ENCODE peak calls at places on chromosomes 11 and 22, in nine cellular contexts. W is nephron progenitor cell; U is psoas muscle; Z is OCI-LY7; T is mucosa of descending colon; D is CD8-positive, alpha-beta T cell; Q is foreskin fibroblast; O is fibroblast of pulmonary artery; L is HCT116. X is an unnamed sample.

GRCh38 chr22:23376256-23376655 is 195.9 kb downstream of the BCR start:
- DNase-seq in L (peak), Z (peak), O (peak), D (no peak), W (no peak), Q (no peak), T (peak), U (no peak), X (no peak)

GRCh38 chr11:25484225-25484624 is 847.7 kb upstream of the ANO3 start:
- DNase-seq in Q (no peak), O (no peak), U (no peak), D (no peak), W (no peak), T (no peak), Z (no peak), L (no peak), X (no peak)

GRCh38 chr11:72576661-72577060 is 97.6 kb downstream of the PDE2A start:
- DNase-seq in T (no peak), W (no peak), Q (no peak), Z (no peak), U (no peak), L (no peak), O (no peak), D (no peak), X (no peak)

GRCh38 chr11:1151366-1152315 is 6.1 kb upstream of the MUC5AC start:
- DNase-seq in Q (no peak), Z (no peak), D (no peak), T (peak), L (no peak), U (peak), O (no peak), W (no peak), X (peak)

GRCh38 chr11:120391297-120391696 is 55.1 kb downstream of the ARHGEF12 start:
- DNase-seq in O (no peak), D (no peak), U (no peak), Z (no peak), T (no peak), L (no peak), Q (no peak), W (no peak), X (no peak)

GRCh38 chr11:86726118-86726748 is 53.8 kb upstream of the ME3 start:
- DNase-seq in W (no peak), L (peak), O (no peak), D (no peak), Z (no peak), Q (peak), T (no peak), U (no peak), X (no peak)

GRCh38 chr11:95567685-95568084 is 221.9 kb downstream of the FAM76B start:
- DNase-seq in L (no peak), U (no peak), O (peak), Z (no peak), Q (peak), W (no peak), D (no peak), T (no peak), X (no peak)

GRCh38 chr11:120835601-120836228 is 188.2 kb upstream of the TBCEL start:
- DNase-seq in Z (no peak), W (no peak), Q (no peak), O (no peak), D (no peak), T (no peak), L (no peak), U (no peak), X (no peak)

GRCh38 chr11:19389787-19390303 is 149.1 kb upstream of the E2F8 start:
- DNase-seq in W (no peak), Z (no peak), O (peak), D (no peak), L (no peak), T (no peak), Q (peak), U (peak), X (no peak)

GRCh38 chr11:46309669-46310288 is 32.3 kb downstream of the CREB3L1 start:
- DNase-seq in T (no peak), O (no peak), L (peak), Z (peak), D (no peak), Q (no peak), W (no peak), U (no peak), X (no peak)

GRCh38 chr11:65445101-65445603 is 22.6 kb downstream of the NEAT1 start:
- DNase-seq in O (peak), W (no peak), U (no peak), Q (no peak), T (no peak), Z (no peak), D (no peak), L (no peak), X (no peak)

GRCh38 chr22:23414727-23415489 is 165.2 kb downstream of the IGLL1 start:
- DNase-seq in T (no peak), W (no peak), U (no peak), Z (no peak), O (no peak), Q (no peak), L (no peak), D (no peak), X (no peak)

GRCh38 chr11:63510360-63511130 is 4.7 kb downstream of the LGALS12 start:
- DNase-seq in Z (no peak), L (no peak), W (no peak), U (peak), T (no peak), D (no peak), Q (no peak), O (peak), X (peak)

GRCh38 chr22:30041475-30041874 is 38.8 kb upstream of the HORMAD2 start:
- DNase-seq in W (no peak), D (no peak), Z (no peak), T (no peak), Q (no peak), U (no peak), L (no peak), O (no peak), X (no peak)

GRCh38 chr11:38791346-38791961 is 2193.4 kb upstream of the RAG2 start:
- DNase-seq in O (peak), D (no peak), Q (peak), L (peak), W (peak), Z (peak), T (no peak), U (no peak), X (no peak)

GRCh38 chr11:69129647-69130046 is 26.1 kb upstream of the SMIM38 start:
- DNase-seq in Z (no peak), W (no peak), Q (no peak), O (no peak), T (no peak), D (no peak), U (no peak), L (no peak), X (no peak)

DNA sequence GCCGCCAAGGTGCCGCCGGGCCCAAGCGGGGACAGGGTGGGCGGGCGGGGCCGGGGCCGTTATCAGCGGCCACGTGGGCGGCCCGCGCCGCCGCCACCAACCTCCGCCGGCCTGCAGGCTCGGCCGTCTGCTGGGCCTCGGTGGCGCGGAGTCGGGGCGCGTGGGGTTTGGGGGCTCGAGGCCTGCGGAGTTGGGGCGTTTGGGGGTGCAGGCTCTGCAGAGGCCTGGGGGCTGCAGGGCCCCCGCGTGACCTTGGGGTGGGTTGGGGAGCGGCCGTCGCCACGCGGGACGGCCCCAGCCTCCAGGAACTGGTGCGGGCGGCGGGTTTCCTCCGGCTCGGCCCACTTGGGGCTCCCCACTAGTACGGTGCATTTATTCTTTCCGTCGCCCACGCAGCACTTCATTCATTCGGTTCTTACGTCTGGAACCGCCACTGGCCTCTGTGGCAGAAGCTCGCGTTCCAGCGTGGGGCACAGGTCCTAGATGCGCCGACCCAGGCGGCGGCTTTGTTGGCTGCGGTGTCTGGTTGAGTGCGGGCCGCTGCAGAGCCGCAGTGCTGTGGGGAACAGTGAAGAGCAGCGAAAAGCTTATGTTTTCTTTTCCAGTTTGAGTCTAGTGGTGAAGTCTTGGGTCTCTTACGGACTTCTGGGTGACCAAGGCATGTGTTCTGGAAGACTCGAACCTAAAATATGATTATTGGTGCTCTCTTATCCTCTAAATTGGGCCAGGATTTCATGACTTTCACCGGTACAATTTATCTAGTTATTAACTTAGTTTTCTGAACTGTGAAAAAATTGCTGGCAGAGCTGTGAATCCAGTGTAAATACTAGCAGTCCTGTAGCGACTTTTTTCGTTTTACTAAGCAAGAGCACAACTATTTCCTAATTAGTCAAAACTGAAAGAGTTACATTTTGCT is 888 bp upstream of the TRMT2A start:
- DNase-seq in T (peak), U (peak), Z (peak), W (peak), O (peak), D (no peak), L (no peak), Q (no peak), X (peak)
- TF ChIP-seq CTCF in T (no peak), U (no peak), Z (no peak), W (no peak), O (no peak), D (no peak), L (no peak), Q (no peak), X (no peak)

GRCh38 chr11:93194673-93195291 is 3.0 kb downstream of the SLC36A4 start:
- DNase-seq in Z (no peak), W (no peak), T (no peak), O (no peak), L (no peak), Q (no peak), U (no peak), D (no peak), X (no peak)

GRCh38 chr11:93197383-93198220 is at the start of gene SLC36A4:
- DNase-seq in D (peak), Q (peak), T (peak), O (peak), W (peak), L (peak), U (peak), Z (peak), X (peak)

GRCh38 chr11:93199616-93200015 is 1.8 kb upstream of the SLC36A4 start:
- DNase-seq in L (no peak), U (no peak), O (no peak), Q (no peak), T (no peak), D (no peak), W (no peak), Z (no peak), X (no peak)

GRCh38 chr11:93198221-93198650 is 445 bp upstream of the SLC36A4 start:
- DNase-seq in W (no peak), T (no peak), L (no peak), D (no peak), O (peak), Q (peak), U (no peak), Z (no peak), X (no peak)

DNA sequence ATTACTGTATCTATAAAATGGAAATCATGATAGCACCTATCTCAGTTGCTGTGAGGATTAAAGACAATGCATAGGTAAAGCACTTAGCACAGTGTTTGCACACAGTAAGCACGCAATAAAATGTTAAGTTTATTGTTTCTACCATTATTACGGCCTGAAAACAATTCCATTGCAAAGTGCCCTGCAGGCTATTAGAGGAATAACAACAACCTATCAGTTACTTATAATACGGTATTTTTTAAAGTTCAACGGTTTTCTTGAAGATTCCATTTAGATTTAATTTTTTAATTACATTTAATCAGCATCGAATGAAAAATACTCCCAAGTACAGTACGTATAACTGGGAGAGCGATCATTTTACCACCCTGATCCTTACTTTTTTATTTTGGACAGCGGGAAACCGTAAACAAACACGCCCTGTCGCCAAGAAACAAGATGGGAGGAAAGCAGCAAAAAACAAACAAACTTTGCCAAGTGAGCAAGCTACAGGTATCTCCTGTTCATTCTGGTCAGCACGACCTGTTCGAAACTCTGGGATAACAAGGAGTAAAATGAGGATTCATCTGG is 892 bp downstream of the SLC36A4 start:
- DNase-seq in Q (peak), W (no peak), O (no peak), U (no peak), Z (peak), L (peak), T (no peak), D (no peak), X (no peak)
- TF ChIP-seq CTCF in Q (peak), W (peak), O (peak), U (peak), Z (peak), L (peak), T (peak), D (peak), X (peak)

GRCh38 chr11:66478823-66479740 is 1.2 kb upstream of the DPP3 start:
- DNase-seq in Z (peak), T (peak), W (peak), L (peak), Q (peak), U (peak), O (peak), D (no peak), X (no peak)

GRCh38 chr11:66479741-66480115 is 506 bp upstream of the DPP3 start:
- DNase-seq in Q (no peak), T (no peak), U (no peak), W (no peak), L (no peak), Z (no peak), D (no peak), O (no peak), X (no peak)

GRCh38 chr11:66476841-66477251 is 3.4 kb upstream of the DPP3 start:
- DNase-seq in T (no peak), U (no peak), Z (no peak), D (no peak), W (peak), Q (no peak), L (no peak), O (no peak), X (peak)

GRCh38 chr11:66477256-66478201 is 2.7 kb upstream of the DPP3 start:
- DNase-seq in O (no peak), Q (no peak), W (no peak), Z (no peak), U (no peak), D (no peak), T (no peak), L (no peak), X (no peak)

GRCh38 chr11:66480116-66480938 is at the start of gene DPP3:
- DNase-seq in W (peak), T (peak), U (peak), L (peak), O (peak), Z (peak), D (peak), Q (peak), X (peak)
- TF ChIP-seq CTCF in W (no peak), T (no peak), U (no peak), L (no peak), O (no peak), Z (peak), D (no peak), Q (no peak), X (no peak)

GRCh38 chr22:20180245-20180630 is 29.4 kb upstream of the CCDC188 start:
- DNase-seq in U (no peak), L (no peak), T (no peak), W (no peak), O (no peak), Q (no peak), D (no peak), Z (no peak), X (peak)
- TF ChIP-seq CTCF in U (no peak), L (peak), T (no peak), W (peak), O (peak), Q (peak), D (no peak), Z (no peak), X (peak)

GRCh38 chr11:116830184-116830912 is 641 bp downstream of the APOC3 start:
- DNase-seq in L (no peak), D (no peak), Z (no peak), T (no peak), W (no peak), Q (no peak), U (no peak), O (no peak), X (no peak)

GRCh38 chr11:116826751-116827431 is 2.8 kb upstream of the APOC3 start:
- DNase-seq in O (no peak), T (no peak), U (no peak), L (no peak), Q (no peak), D (no peak), W (no peak), Z (no peak), X (no peak)

GRCh38 chr11:116827461-116827860 is 2.2 kb upstream of the APOC3 start:
- DNase-seq in Z (no peak), W (no peak), U (no peak), L (no peak), D (no peak), Q (no peak), T (no peak), O (no peak), X (no peak)

GRCh38 chr11:116829525-116830183 is at the start of gene APOC3:
- DNase-seq in Z (no peak), D (no peak), Q (peak), T (no peak), O (peak), W (no peak), U (no peak), L (no peak), X (no peak)

GRCh38 chr11:116828632-116829524 is 829 bp upstream of the APOC3 start:
- DNase-seq in D (no peak), W (no peak), Z (no peak), U (no peak), Q (no peak), T (no peak), O (no peak), L (no peak), X (no peak)
- TF ChIP-seq CTCF in D (no peak), W (no peak), Z (no peak), U (no peak), Q (no peak), T (no peak), O (no peak), L (no peak), X (no peak)

DNA sequence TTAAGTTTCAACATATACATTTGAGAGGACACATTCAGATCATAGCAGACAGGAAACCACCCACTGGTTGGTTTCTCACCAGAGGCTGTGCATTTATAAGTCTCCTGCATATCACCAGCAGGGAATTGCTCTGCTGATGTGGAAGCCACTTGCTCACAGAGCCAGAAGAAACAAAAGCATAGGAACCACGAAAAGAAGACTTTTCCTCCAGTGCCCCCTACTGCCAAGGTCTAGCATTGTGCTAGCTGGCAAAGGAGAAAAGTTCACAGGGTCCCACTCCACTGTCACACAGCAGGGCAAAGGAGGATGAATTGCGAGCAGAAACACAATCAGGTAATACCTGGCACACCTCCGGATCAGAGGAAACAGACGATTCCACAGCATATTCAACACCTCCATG is 28.9 kb upstream of the ISX start:
- DNase-seq in T (no peak), U (no peak), O (no peak), D (no peak), Q (no peak), L (no peak), Z (peak), W (no peak), X (peak)
- TF ChIP-seq CTCF in T (no peak), U (no peak), O (no peak), D (no peak), Q (peak), L (peak), Z (peak), W (peak), X (peak)

GRCh38 chr22:39519681-39520053 is 695 bp upstream of the ATF4 start:
- DNase-seq in U (peak), D (no peak), L (no peak), O (no peak), Q (peak), T (no peak), Z (peak), W (no peak), X (peak)
- TF ChIP-seq CTCF in U (peak), D (no peak), L (no peak), O (peak), Q (peak), T (no peak), Z (peak), W (peak), X (no peak)

GRCh38 chr11:106233191-106233590 is 155.7 kb downstream of the AASDHPPT start:
- DNase-seq in U (no peak), D (no peak), Q (no peak), O (no peak), W (no peak), L (no peak), Z (no peak), T (no peak), X (no peak)

GRCh38 chr11:106228996-106229395 is 151.5 kb downstream of the AASDHPPT start:
- DNase-seq in T (no peak), U (no peak), L (no peak), Q (peak), O (peak), Z (no peak), W (no peak), D (no peak), X (no peak)

GRCh38 chr11:106234794-106235193 is 157.3 kb downstream of the AASDHPPT start:
- DNase-seq in O (no peak), U (no peak), L (no peak), T (no peak), D (no peak), Z (no peak), Q (no peak), W (no peak), X (no peak)

GRCh38 chr11:106236295-106236694 is 158.8 kb downstream of the AASDHPPT start:
- DNase-seq in U (no peak), L (no peak), T (no peak), D (no peak), O (no peak), W (no peak), Q (no peak), Z (no peak), X (no peak)

DNA sequence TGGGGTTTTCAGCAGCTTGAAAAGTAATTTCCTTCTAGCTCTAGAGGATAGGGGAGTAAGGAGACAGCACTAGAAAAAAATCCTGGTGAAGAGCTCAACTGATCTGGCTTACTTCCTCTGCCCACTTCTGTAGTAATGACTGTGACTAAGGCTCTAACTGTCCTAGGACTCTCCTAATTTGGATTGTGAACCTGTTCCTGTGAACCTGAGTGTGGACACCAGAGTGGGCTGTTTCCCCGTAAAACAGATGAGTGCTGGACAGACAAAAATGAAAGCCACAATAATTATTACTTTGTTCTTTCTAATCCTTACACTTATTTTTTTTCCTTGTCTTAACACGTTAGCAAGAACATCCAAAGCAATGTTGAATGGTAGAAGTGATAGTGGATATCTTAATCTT is 154.1 kb downstream of the AASDHPPT start:
- DNase-seq in Z (no peak), W (no peak), Q (peak), L (no peak), T (no peak), D (no peak), O (peak), U (no peak), X (no peak)
- TF ChIP-seq CTCF in Z (no peak), W (no peak), Q (peak), L (no peak), T (no peak), D (no peak), O (peak), U (no peak), X (no peak)

GRCh38 chr22:46681010-46681409 is 57.0 kb downstream of the CERK start:
- DNase-seq in U (no peak), Z (peak), D (no peak), Q (no peak), L (no peak), T (peak), O (no peak), W (no peak), X (no peak)
- TF ChIP-seq CTCF in U (peak), Z (peak), D (peak), Q (peak), L (peak), T (peak), O (peak), W (no peak), X (no peak)

X was measured in glutamatergic neuron.